ENCODE peak calls at places on chromosomes 13 and 19, in four cellular contexts. T, Z, U and I are unnamed samples.

GRCh38 chr19:49862411-49863253 is 4.7 kb downstream of the PNKP start:
- DNase-seq in T (peak), Z (peak), U (no peak), I (no peak)

GRCh38 chr13:49248433-49249002 is 793 bp downstream of the CDADC1 start:
- DNase-seq in T (peak), Z (no peak), U (peak), I (no peak)

GRCh38 chr13:102854675-102855074 is 8.8 kb downstream of the ERCC5 start:
- DNase-seq in T (no peak), Z (no peak), U (no peak), I (no peak)

GRCh38 chr13:94243551-94243950 is 235.9 kb downstream of the DCT start:
- DNase-seq in T (no peak), Z (no peak), U (no peak), I (no peak)

GRCh38 chr19:19371056-19371455 is 34.4 kb upstream of the GATAD2A start:
- DNase-seq in T (no peak), Z (no peak), U (no peak), I (no peak)

GRCh38 chr19:31353826-31354225 is 4.6 kb upstream of the TSHZ3 start:
- DNase-seq in T (peak), Z (peak), U (no peak), I (no peak)

GRCh38 chr19:5090780-5091575 is 122.1 kb downstream of the KDM4B start:
- DNase-seq in T (no peak), Z (no peak), U (peak), I (no peak)

GRCh38 chr13:77267362-77267761 is 59.5 kb downstream of the MYCBP2 start:
- DNase-seq in T (no peak), Z (no peak), U (peak), I (no peak)

GRCh38 chr19:18392417-18392816 is 5.0 kb downstream of the LRRC25 start:
- DNase-seq in T (no peak), Z (no peak), U (no peak), I (peak)

GRCh38 chr19:30669329-30670010 is 297.3 kb downstream of the ZNF536 start:
- DNase-seq in T (peak), Z (peak), U (peak), I (peak)

GRCh38 chr13:22227895-22228294 is 557.0 kb downstream of the FGF9 start:
- DNase-seq in T (no peak), Z (no peak), U (no peak), I (no peak)

GRCh38 chr19:6767081-6767356 is 216 bp downstream of the SH2D3A start:
- DNase-seq in T (no peak), Z (no peak), U (no peak), I (no peak)

GRCh38 chr19:43809762-43810696 is 7.8 kb upstream of the LYPD5 start:
- DNase-seq in T (no peak), Z (no peak), U (peak), I (no peak)

GRCh38 chr19:5882421-5882968 is 12.2 kb upstream of the FUT5 start:
- DNase-seq in T (no peak), Z (no peak), U (no peak), I (no peak)

GRCh38 chr19:45494261-45494916 is 2.5 kb downstream of the RTN2 start:
- DNase-seq in T (no peak), Z (no peak), U (no peak), I (no peak)
- TF ChIP-seq CTCF in T (no peak), Z (no peak), U (no peak), I (no peak)

GRCh38 chr13:51291341-51291740 is 48.1 kb upstream of the SERPINE3 start:
- DNase-seq in T (peak), Z (no peak), U (peak), I (no peak)
- TF ChIP-seq CTCF in T (no peak), Z (no peak), U (no peak), I (no peak)

GRCh38 chr19:9348671-9349070 is 14.1 kb upstream of the ZNF177 start:
- DNase-seq in T (no peak), Z (no peak), U (no peak), I (no peak)

GRCh38 chr19:9348253-9348652 is 14.6 kb upstream of the ZNF177 start:
- DNase-seq in T (no peak), Z (no peak), U (no peak), I (no peak)

GRCh38 chr19:9342610-9343304 is 18.8 kb downstream of the ZNF559 start:
- DNase-seq in T (no peak), Z (no peak), U (no peak), I (no peak)

DNA sequence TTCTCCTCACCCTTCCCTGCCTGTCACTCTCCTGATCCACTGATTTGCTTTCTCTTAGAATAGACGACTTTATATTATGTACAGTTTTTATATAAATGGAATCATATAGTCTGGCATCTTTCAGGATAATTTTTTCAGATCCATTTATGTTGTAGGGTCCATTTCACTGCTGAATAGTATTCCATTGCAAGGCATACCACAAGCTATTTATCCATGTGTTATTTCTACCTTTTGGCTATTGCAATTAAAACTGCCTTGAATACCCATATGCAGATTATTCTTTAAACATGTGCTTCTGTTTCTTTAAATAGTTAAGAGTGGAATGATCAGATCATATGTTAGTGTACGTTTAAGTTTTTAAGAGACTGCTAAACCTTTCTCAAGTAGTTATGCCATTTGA is 17.8 kb upstream of the ZNF177 start:
- DNase-seq in T (no peak), Z (no peak), U (no peak), I (no peak)
- TF ChIP-seq CTCF in T (no peak), Z (no peak), U (no peak), I (no peak)

DNA sequence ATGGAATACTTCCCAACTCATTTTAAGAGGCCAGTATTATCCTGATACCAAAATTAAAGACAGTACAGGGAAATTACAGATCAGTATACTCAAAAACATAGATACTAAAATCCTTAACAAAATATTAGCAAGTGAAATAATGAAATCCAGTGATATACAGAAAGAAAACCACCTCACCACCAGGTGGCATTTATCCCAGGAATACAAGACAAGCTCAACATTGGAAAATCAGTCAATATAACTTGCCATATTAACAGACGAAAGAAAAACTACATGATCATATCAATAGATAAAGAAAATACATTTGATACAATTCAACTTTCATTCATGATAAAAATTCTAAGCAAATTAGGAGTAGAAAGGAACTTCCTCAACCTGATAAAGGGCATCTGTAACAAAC is 6.7 kb upstream of the GNA15 start:
- DNase-seq in T (no peak), Z (no peak), U (peak), I (no peak)
- TF ChIP-seq CTCF in T (no peak), Z (peak), U (peak), I (no peak)

DNA sequence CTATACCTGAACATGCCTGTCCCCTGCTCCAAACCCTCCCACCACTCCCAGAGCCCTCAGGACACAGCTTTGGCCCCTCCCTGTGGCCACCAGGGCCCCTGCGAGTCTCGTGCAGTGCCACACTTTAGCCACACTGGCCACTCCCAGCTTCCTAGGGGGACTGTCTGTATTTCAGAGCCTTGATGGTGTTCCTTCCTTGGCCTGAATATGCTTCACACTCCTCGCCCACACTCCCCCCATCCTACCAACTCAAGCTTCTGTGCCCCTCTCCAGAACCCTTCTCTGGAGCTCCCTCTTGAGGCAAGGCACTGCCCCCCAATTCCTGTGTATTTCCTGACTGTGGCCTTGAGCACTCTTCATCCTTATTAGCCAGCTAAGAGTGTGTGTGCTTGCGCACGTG is 80.2 kb downstream of the DPF1 start:
- DNase-seq in T (no peak), Z (no peak), U (no peak), I (no peak)
- TF ChIP-seq CTCF in T (peak), Z (peak), U (peak), I (no peak)

GRCh38 chr13:110275931-110276552 is 30.9 kb downstream of the COL4A1 start:
- DNase-seq in T (no peak), Z (no peak), U (no peak), I (peak)

GRCh38 chr13:110273254-110273653 is 33.7 kb downstream of the COL4A1 start:
- DNase-seq in T (no peak), Z (no peak), U (no peak), I (peak)

GRCh38 chr13:110272651-110273050 is 34.3 kb downstream of the COL4A1 start:
- DNase-seq in T (no peak), Z (no peak), U (no peak), I (peak)

GRCh38 chr13:110276553-110276950 is 30.4 kb downstream of the COL4A1 start:
- DNase-seq in T (no peak), Z (no peak), U (no peak), I (peak)

GRCh38 chr13:110274687-110275086 is 32.3 kb downstream of the COL4A1 start:
- DNase-seq in T (peak), Z (no peak), U (no peak), I (peak)
- TF ChIP-seq CTCF in T (peak), Z (peak), U (peak), I (no peak)

GRCh38 chr13:46010148-46010547 is 42.4 kb downstream of the ZC3H13 start:
- DNase-seq in T (no peak), Z (no peak), U (no peak), I (no peak)
- TF ChIP-seq CTCF in T (no peak), Z (peak), U (peak), I (no peak)

GRCh38 chr19:55912916-55913315 is 19.2 kb downstream of the NLRP13 start:
- DNase-seq in T (no peak), Z (no peak), U (no peak), I (peak)

GRCh38 chr19:55909801-55910200 is 22.3 kb downstream of the NLRP13 start:
- DNase-seq in T (no peak), Z (no peak), U (no peak), I (no peak)

GRCh38 chr19:55913643-55914268 is 18.4 kb downstream of the NLRP13 start:
- DNase-seq in T (no peak), Z (no peak), U (no peak), I (no peak)
- TF ChIP-seq CTCF in T (peak), Z (peak), U (no peak), I (no peak)